ENCODE peak calls at places on chromosomes 5 and 9, in five cellular contexts. One of them, this sample, is unnamed.

GRCh38 chr5:142143878-142144277 is 35.3 kb downstream of the NDFIP1 start:
- DNase-seq in HepG2: peak
- DNase-seq in SK-N-SH: peak
- DNase-seq in H1: no peak
- DNase-seq in HCT116: peak
- DNase-seq in this sample: peak

GRCh38 chr5:67963789-67964519 is 251.6 kb upstream of the PIK3R1 start:
- DNase-seq in SK-N-SH: no peak
- DNase-seq in HCT116: no peak
- DNase-seq in HepG2: no peak
- DNase-seq in H1: no peak
- DNase-seq in this sample: peak

GRCh38 chr5:149828161-149829011 is 98.3 kb downstream of the PPARGC1B start:
- DNase-seq in SK-N-SH: peak
- DNase-seq in H1: peak
- DNase-seq in HepG2: peak
- DNase-seq in HCT116: peak
- DNase-seq in this sample: peak

GRCh38 chr5:53023969-53024368 is 34.8 kb downstream of the ITGA2 start:
- DNase-seq in H1: no peak
- DNase-seq in SK-N-SH: no peak
- DNase-seq in HCT116: no peak
- DNase-seq in HepG2: no peak
- DNase-seq in this sample: no peak

GRCh38 chr9:80605129-80605528 is 1033.4 kb downstream of the TLE4 start:
- DNase-seq in H1: no peak
- DNase-seq in HepG2: peak
- DNase-seq in SK-N-SH: peak
- DNase-seq in HCT116: no peak
- DNase-seq in this sample: peak

GRCh38 chr9:84974790-84975189 is 305.3 kb downstream of the NTRK2 start:
- DNase-seq in H1: no peak
- DNase-seq in HCT116: no peak
- DNase-seq in HepG2: no peak
- DNase-seq in SK-N-SH: no peak
- DNase-seq in this sample: no peak

GRCh38 chr9:16870606-16871357 is at the start of gene BNC2:
- DNase-seq in H1: peak
- DNase-seq in HepG2: no peak
- DNase-seq in SK-N-SH: peak
- DNase-seq in HCT116: no peak
- DNase-seq in this sample: no peak

GRCh38 chr5:175752826-175753535 is 95.1 kb downstream of the HRH2 start:
- DNase-seq in HCT116: no peak
- DNase-seq in H1: peak
- DNase-seq in SK-N-SH: no peak
- DNase-seq in HepG2: no peak
- DNase-seq in this sample: no peak

GRCh38 chr5:135129307-135129706 is 95.3 kb upstream of the PITX1 start:
- DNase-seq in H1: no peak
- DNase-seq in HepG2: no peak
- DNase-seq in HCT116: no peak
- DNase-seq in SK-N-SH: peak
- DNase-seq in this sample: no peak

GRCh38 chr5:166251786-166252185 is 2039.7 kb upstream of the WWC1 start:
- DNase-seq in H1: no peak
- DNase-seq in HepG2: no peak
- DNase-seq in HCT116: no peak
- DNase-seq in SK-N-SH: no peak
- DNase-seq in this sample: peak

GRCh38 chr5:143776951-143777350 is 35.0 kb upstream of the HMHB1 start:
- DNase-seq in HepG2: no peak
- DNase-seq in SK-N-SH: no peak
- DNase-seq in HCT116: no peak
- DNase-seq in H1: no peak
- DNase-seq in this sample: no peak

GRCh38 chr9:132955768-132956167 is 11.4 kb upstream of the TSC1 start:
- DNase-seq in SK-N-SH: no peak
- DNase-seq in H1: no peak
- DNase-seq in HepG2: no peak
- DNase-seq in HCT116: no peak
- DNase-seq in this sample: no peak

GRCh38 chr9:113933188-113933587 is 57.1 kb downstream of the ZNF618 start:
- DNase-seq in H1: peak
- DNase-seq in SK-N-SH: no peak
- DNase-seq in HCT116: no peak
- DNase-seq in HepG2: no peak
- DNase-seq in this sample: no peak

GRCh38 chr5:127313847-127314473 is 23.4 kb downstream of the MEGF10 start:
- DNase-seq in SK-N-SH: peak
- DNase-seq in H1: peak
- DNase-seq in HepG2: peak
- DNase-seq in HCT116: peak
- DNase-seq in this sample: no peak

GRCh38 chr9:120439147-120439546 is 140.8 kb downstream of the CDK5RAP2 start:
- DNase-seq in HCT116: no peak
- DNase-seq in SK-N-SH: peak
- DNase-seq in H1: peak
- DNase-seq in HepG2: peak
- DNase-seq in this sample: peak

GRCh38 chr9:106107716-106108115 is 413.4 kb downstream of the TMEM38B start:
- DNase-seq in H1: no peak
- DNase-seq in SK-N-SH: no peak
- DNase-seq in HepG2: no peak
- DNase-seq in HCT116: no peak
- DNase-seq in this sample: no peak

GRCh38 chr5:116685069-116685468 is 110.4 kb upstream of the SEMA6A start:
- DNase-seq in HCT116: no peak
- DNase-seq in SK-N-SH: no peak
- DNase-seq in H1: no peak
- DNase-seq in HepG2: no peak
- DNase-seq in this sample: no peak

DNA sequence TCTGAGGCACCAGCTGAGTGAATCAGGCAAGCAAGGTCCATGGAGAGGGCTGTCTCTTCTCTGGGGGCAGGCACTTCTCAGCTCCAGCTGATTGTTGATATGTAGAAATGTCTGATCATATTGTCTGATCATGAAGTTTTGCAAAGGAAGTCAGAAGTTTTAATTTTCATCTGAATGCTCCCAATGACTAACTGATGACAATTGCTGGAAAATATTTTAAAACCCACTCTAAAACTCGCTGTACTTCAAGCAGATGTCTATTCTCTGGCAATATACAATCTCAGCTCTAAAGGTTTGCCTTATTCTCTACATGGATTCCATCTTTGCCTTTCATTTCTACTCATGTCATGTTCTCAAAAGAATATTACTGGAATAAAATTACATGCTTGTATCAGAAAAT is 12.7 kb downstream of the PLK2 start:
- DNase-seq in SK-N-SH: no peak
- DNase-seq in HCT116: no peak
- DNase-seq in H1: no peak
- DNase-seq in HepG2: no peak
- DNase-seq in this sample: no peak
- TF ChIP-seq JUND in SK-N-SH: peak
- TF ChIP-seq JUND in HCT116: no peak
- TF ChIP-seq JUND in H1: no peak
- TF ChIP-seq JUND in HepG2: no peak
- TF ChIP-seq JUND in this sample: no peak

DNA sequence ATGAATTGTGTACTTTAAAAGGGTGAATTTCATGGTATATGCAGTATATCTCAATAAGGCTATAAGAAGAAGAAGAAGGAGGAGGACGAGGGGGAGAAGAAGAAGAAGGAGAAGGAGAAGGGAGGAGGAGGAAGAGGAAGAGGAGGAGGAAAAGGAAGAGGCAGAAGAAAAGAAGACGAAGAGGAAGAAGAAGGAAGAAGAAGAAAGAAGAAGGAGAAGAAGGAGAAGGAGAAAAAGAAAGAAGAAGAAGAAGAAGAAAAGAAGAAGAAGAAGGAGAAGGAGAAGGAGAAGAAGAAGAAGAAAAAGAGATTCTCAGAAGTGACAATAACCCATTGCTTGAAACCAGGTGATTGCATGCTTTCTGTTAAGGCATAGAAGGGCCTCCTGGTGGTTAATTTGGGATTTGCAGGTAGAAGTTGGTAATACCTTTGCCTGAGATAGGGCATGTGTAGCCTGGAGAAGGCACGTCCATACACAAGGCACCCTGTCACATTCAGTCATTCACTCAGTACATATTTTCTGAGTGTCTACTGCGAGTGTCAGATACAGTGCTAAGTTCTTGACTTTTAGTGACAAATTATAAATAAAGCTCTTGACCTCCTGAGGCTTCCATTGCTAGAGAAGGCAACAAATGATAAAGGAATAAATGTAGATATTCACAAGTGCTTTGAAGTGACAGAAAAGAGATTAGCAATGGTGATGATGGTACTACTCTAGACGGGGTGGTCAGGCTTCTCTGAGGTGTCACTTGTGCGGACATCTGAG is 231.3 kb downstream of the NPR3 start:
- DNase-seq in H1: peak
- DNase-seq in HepG2: peak
- DNase-seq in HCT116: peak
- DNase-seq in SK-N-SH: peak
- DNase-seq in this sample: peak
- TF ChIP-seq JUND in H1: no peak
- TF ChIP-seq JUND in HepG2: no peak
- TF ChIP-seq JUND in HCT116: no peak
- TF ChIP-seq JUND in SK-N-SH: no peak
- TF ChIP-seq JUND in this sample: no peak

DNA sequence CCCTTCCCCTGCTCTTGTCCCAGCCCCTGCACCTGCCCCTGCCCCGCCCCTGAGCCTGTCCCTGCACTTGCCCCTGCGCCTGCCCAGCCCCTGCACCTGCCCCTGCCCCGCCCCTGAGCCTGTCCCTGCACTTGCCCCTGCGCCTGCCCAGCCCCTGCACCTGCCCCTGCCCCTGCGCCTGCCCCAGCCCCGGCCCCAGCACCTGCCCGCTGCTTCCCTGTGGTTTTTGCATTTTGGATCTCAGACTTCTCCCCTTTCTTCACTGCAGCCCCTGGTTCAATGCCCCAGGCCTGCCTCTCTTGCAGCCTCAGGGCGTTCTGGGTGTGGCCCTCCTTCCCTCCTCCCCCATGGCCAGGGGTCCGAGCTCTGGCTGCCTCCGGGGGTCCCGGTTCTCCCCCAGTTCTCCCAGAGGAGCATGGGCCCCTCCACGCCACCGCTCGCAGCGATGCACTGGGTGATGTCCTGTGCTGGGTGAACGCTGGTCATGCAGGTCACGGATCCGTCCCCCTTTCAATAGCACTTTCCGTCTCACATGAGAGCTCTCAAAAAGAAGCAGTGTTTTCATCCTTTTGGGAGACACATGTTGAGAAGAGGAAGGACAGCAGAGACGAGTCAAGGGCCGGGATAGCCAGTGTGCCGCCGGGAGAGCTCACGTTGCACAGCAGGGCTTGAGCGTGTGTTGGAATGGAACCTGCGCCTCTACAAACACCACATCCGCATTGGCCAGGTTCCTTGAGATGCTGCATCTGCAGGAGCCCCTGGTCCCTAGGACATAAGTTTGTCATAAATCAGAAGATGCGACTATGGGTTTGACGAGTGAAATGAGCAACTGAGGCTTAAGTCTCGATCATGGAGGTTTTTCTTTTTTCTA is 44.0 kb upstream of the IRX4 start:
- DNase-seq in HCT116: no peak
- DNase-seq in HepG2: no peak
- DNase-seq in SK-N-SH: no peak
- DNase-seq in H1: no peak
- DNase-seq in this sample: no peak
- TF ChIP-seq JUND in HCT116: no peak
- TF ChIP-seq JUND in HepG2: no peak
- TF ChIP-seq JUND in SK-N-SH: no peak
- TF ChIP-seq JUND in H1: no peak
- TF ChIP-seq JUND in this sample: no peak

GRCh38 chr9:128097156-128098016 is 29.4 kb downstream of the SLC25A25 start:
- DNase-seq in SK-N-SH: no peak
- DNase-seq in HepG2: no peak
- DNase-seq in H1: no peak
- DNase-seq in HCT116: no peak
- DNase-seq in this sample: no peak

GRCh38 chr9:128094166-128094949 is 26.3 kb downstream of the SLC25A25 start:
- DNase-seq in H1: no peak
- DNase-seq in SK-N-SH: peak
- DNase-seq in HepG2: no peak
- DNase-seq in HCT116: peak
- DNase-seq in this sample: peak

GRCh38 chr9:128098017-128098935 is 29.3 kb downstream of the PTGES2 start:
- DNase-seq in H1: peak
- DNase-seq in HCT116: peak
- DNase-seq in SK-N-SH: peak
- DNase-seq in HepG2: peak
- DNase-seq in this sample: peak

GRCh38 chr9:128094950-128095544 is 27.0 kb downstream of the SLC25A25 start:
- DNase-seq in H1: no peak
- DNase-seq in SK-N-SH: no peak
- DNase-seq in HepG2: no peak
- DNase-seq in HCT116: no peak
- DNase-seq in this sample: no peak

DNA sequence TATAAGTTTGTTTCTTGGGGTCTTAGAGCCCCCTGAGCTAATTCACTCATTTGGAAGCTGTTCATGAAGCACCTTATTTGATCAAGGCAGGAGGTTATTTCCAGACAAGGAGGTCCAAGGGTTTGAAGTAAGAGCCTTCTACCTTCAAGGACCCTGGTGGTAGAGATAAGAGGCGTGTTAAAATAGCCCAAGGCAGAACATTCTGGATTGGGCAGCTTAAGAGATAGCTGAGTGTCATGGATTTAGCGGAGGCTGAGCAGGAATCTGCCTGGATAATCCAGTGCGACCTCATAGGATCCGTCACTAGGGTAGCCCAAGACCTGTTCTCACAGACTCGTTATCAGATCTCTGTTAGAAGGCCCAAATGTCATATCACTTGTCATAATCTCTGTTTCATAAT is 28.6 kb downstream of the SLC25A25 start:
- DNase-seq in HepG2: no peak
- DNase-seq in HCT116: no peak
- DNase-seq in SK-N-SH: no peak
- DNase-seq in H1: no peak
- DNase-seq in this sample: no peak
- TF ChIP-seq JUND in HepG2: no peak
- TF ChIP-seq JUND in HCT116: no peak
- TF ChIP-seq JUND in SK-N-SH: no peak
- TF ChIP-seq JUND in H1: no peak
- TF ChIP-seq JUND in this sample: no peak

DNA sequence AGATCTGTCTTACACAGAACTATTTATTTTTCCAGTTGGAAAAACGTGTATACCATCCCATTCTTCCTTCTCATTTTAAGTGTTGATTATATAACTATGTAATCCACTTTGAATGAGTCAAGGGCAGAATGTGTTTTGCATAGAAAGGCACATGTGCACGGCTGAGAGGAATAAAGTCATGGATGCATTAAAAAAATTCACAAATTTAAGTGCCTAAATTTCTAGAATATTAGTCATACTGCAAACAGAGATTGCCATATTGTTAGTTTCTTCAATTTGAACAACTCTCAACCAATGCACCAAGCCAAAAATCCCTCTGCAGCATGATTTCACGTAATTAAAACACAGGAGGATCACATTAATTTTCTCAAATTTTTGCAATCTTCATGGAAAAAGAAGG is 166.3 kb downstream of the MPDZ start:
- DNase-seq in HepG2: no peak
- DNase-seq in HCT116: no peak
- DNase-seq in H1: no peak
- DNase-seq in SK-N-SH: no peak
- DNase-seq in this sample: no peak
- TF ChIP-seq JUND in HepG2: no peak
- TF ChIP-seq JUND in HCT116: no peak
- TF ChIP-seq JUND in H1: no peak
- TF ChIP-seq JUND in SK-N-SH: peak
- TF ChIP-seq JUND in this sample: no peak